ENCODE peak calls at places on chromosomes 7 and 10, in four cellular contexts. L, Q, X and F are unnamed samples.

GRCh38 chr7:36284470-36284869 is 105.2 kb upstream of the ANLN start:
- DNase-seq in Q (no peak), X (no peak), L (no peak), F (no peak)

GRCh38 chr7:86932038-86932512 is 127.4 kb downstream of the ELAPOR2 start:
- DNase-seq in Q (no peak), X (no peak), L (no peak), F (no peak)

GRCh38 chr10:80323298-80323697 is 33.3 kb downstream of the DYDC1 start:
- DNase-seq in Q (no peak), X (no peak), L (no peak), F (no peak)

GRCh38 chr7:128362670-128363069 is 1.2 kb upstream of the PRRT4 start:
- DNase-seq in X (no peak), Q (no peak), L (no peak), F (no peak)

GRCh38 chr10:120402358-120402757 is 54.7 kb upstream of the PLPP4 start:
- DNase-seq in X (no peak), Q (no peak), L (no peak), F (no peak)

GRCh38 chr10:115903845-115904244 is 369.2 kb downstream of the GFRA1 start:
- DNase-seq in L (no peak), X (no peak), Q (no peak), F (no peak)

GRCh38 chr7:135980665-135981180 is 3.6 kb upstream of the MTPN start:
- DNase-seq in X (no peak), L (peak), Q (no peak), F (peak)

GRCh38 chr10:78850611-78851010 is 218.2 kb upstream of the ZMIZ1 start:
- DNase-seq in L (no peak), Q (no peak), X (no peak), F (no peak)

GRCh38 chr7:143979359-143979758 is 20.8 kb upstream of the OR6B1 start:
- DNase-seq in X (no peak), Q (no peak), L (no peak), F (no peak)

GRCh38 chr7:50655490-50655889 is 90.3 kb upstream of the DDC start:
- DNase-seq in Q (no peak), X (no peak), L (no peak), F (no peak)

GRCh38 chr10:35639651-35640311 is 2.3 kb downstream of the FZD8 start:
- DNase-seq in X (no peak), Q (peak), L (no peak), F (no peak)

GRCh38 chr7:156178857-156179256 is 366.6 kb upstream of the SHH start:
- DNase-seq in Q (no peak), L (no peak), X (no peak), F (no peak)

GRCh38 chr7:102908676-102909075 is 4.1 kb upstream of the LRRC17 start:
- DNase-seq in X (no peak), L (no peak), Q (no peak), F (no peak)

GRCh38 chr7:138945169-138945568 is 36.0 kb downstream of the KIAA1549 start:
- DNase-seq in L (no peak), X (no peak), Q (no peak), F (no peak)

GRCh38 chr10:113880236-113880635 is 25.8 kb downstream of the NHLRC2 start:
- DNase-seq in L (no peak), X (no peak), Q (no peak), F (no peak)

GRCh38 chr7:98956937-98957336 is 78.6 kb downstream of the TRRAP start:
- DNase-seq in L (no peak), X (no peak), Q (no peak), F (no peak)

GRCh38 chr10:72567884-72568283 is 58.0 kb downstream of the MICU1 start:
- DNase-seq in L (no peak), Q (peak), X (no peak), F (peak)

GRCh38 chr7:23468721-23469149 is 1.6 kb downstream of the IGF2BP3 start:
- DNase-seq in Q (peak), X (no peak), L (no peak), F (peak)

GRCh38 chr10:70656489-70656888 is 15.8 kb upstream of the ADAMTS14 start:
- DNase-seq in Q (no peak), L (peak), X (no peak), F (peak)

GRCh38 chr7:158374586-158374985 is 213.0 kb downstream of the PTPRN2 start:
- DNase-seq in X (no peak), Q (no peak), L (no peak), F (no peak)

GRCh38 chr10:129808092-129808983 is 155.7 kb downstream of the EBF3 start:
- DNase-seq in X (no peak), L (no peak), Q (no peak), F (no peak)

GRCh38 chr10:131072651-131073468 is 238.7 kb downstream of the TCERG1L start:
- DNase-seq in Q (no peak), X (no peak), L (no peak), F (no peak)

GRCh38 chr7:131840291-131840690 is 283.9 kb upstream of the PODXL start:
- DNase-seq in L (no peak), X (no peak), Q (no peak), F (no peak)

GRCh38 chr7:150317748-150318444 is 5.3 kb upstream of the LRRC61 start:
- DNase-seq in X (no peak), Q (no peak), L (no peak), F (peak)

GRCh38 chr7:114943530-114943929 is 21.6 kb downstream of the MDFIC start:
- DNase-seq in L (no peak), X (no peak), Q (no peak), F (no peak)

GRCh38 chr7:158754746-158755444 is 50.3 kb upstream of the NCAPG2 start:
- DNase-seq in L (no peak), X (no peak), Q (no peak), F (no peak)

GRCh38 chr10:60384708-60385398 is 4.8 kb downstream of the ANK3 start:
- DNase-seq in L (no peak), Q (no peak), X (no peak), F (no peak)

GRCh38 chr7:116172353-116172752 is 38.0 kb upstream of the TES start:
- DNase-seq in X (no peak), L (no peak), Q (no peak), F (no peak)

GRCh38 chr7:31603076-31603475 is 83.9 kb upstream of the PPP1R17 start:
- DNase-seq in X (no peak), L (no peak), Q (no peak), F (no peak)

DNA sequence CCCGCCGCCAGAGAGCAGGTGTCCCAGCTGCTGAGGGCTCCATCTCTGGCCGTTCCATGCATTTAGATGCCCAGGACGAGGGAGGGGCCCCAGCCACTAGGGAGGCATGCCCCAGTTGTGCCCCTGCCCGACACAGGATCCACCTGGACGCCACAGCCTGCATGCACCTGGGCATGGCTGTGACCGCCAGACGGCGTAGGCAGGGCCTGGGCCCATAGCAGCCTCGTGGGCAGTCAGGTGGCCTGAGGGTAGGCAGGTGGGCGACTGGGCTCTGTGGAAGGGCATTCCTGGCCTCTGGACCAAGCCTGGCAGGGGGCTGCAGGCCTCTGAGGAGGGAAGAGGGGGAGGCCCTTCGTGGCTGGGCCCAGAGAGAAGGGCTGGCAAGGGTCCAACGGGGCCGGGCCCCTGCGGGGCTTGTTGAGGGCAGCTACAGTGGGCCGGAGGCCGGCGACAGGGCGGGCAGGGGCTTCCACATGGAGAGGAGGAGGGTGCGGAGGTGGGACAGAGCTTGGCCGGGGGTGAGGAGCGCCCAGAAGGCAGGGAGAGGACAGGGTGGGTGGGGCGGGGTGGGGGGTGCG is 76.0 kb upstream of the NKX6-2 start:
- DNase-seq in Q (no peak), L (no peak), X (no peak), F (no peak)
- TF ChIP-seq NRF1 in Q (no peak), L (no peak), X (no peak), F (no peak)

GRCh38 chr10:14648042-14648765 is 126.5 kb downstream of the FAM107B start:
- DNase-seq in Q (peak), X (no peak), L (peak), F (no peak)
- TF ChIP-seq NRF1 in Q (no peak), X (no peak), L (no peak), F (no peak)

DNA sequence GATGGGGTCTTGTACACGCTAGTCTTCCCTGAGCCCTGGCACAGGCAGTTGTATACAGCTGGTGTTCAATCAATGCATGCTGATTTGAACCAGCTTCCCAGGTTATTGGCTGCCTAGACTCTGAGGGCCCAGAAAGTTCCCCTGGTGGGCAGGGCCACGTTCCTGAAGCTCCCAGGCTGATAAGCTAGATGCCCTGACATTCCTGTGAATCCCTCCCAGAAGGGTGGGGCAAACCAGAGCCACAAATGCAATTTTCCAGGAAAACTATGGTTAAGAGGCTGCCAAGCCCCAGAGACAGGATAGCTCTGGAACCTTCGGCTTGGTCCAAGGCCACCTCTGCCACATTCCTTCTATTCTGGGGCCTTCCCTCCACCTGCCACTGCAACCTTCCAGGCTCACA is 78.2 kb downstream of the FAM53B start:
- DNase-seq in X (no peak), L (no peak), Q (no peak), F (no peak)
- TF ChIP-seq NRF1 in X (no peak), L (no peak), Q (no peak), F (no peak)

GRCh38 chr7:44486693-44487092 is 3.8 kb downstream of the NUDCD3 start:
- DNase-seq in X (no peak), L (no peak), Q (no peak), F (peak)
- TF ChIP-seq NRF1 in X (no peak), L (no peak), Q (no peak), F (no peak)

GRCh38 chr10:18343573-18343972 is 203.3 kb downstream of the CACNB2 start:
- DNase-seq in Q (no peak), L (no peak), X (no peak), F (no peak)

GRCh38 chr10:18345308-18345707 is 205.1 kb downstream of the CACNB2 start:
- DNase-seq in L (no peak), Q (no peak), X (no peak), F (no peak)

GRCh38 chr10:18341063-18341462 is 200.8 kb downstream of the CACNB2 start:
- DNase-seq in X (no peak), L (no peak), Q (no peak), F (no peak)

GRCh38 chr10:18340496-18341051 is 200.3 kb downstream of the CACNB2 start:
- DNase-seq in X (no peak), Q (no peak), L (no peak), F (no peak)
- TF ChIP-seq NRF1 in X (no peak), Q (no peak), L (no peak), F (no peak)

GRCh38 chr7:29422829-29423228 is 140.8 kb upstream of the PRR15 start:
- DNase-seq in Q (no peak), X (no peak), L (no peak), F (no peak)
- TF ChIP-seq NRF1 in Q (no peak), X (no peak), L (no peak), F (no peak)

DNA sequence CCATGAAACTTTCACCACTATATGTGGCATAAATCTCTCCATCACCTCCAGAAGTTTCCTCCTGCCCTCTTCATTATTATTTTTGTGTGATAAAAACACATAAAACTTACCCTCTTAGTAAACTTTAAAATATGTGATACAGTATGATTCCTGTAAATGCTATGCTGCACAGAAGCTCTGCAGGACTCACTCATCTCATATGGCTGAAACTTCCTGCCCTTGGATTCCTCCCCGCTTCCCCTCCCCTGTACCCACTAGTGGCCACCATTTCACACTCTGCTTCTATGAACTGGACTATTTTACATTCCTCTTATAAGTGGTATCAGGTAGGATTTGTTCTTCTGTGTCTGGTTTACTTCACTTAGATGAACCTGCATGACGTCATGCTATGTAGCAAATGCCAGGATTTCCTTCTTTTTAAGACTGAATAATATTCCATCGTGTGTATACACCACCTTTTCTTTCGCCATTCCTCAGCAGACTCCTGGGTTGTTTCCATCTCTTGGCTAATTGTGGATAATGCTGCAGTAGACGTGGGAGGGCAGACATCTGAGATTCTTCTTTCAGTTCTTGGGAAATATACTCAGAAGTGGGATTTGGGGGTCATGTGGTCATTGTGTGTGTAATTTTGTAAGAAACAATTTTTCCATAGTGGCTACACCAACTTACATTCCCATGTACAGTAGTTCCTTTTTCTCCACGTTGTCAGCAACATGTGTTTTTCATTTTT is 335.2 kb downstream of the SDK1 start:
- DNase-seq in Q (no peak), L (no peak), X (no peak), F (no peak)
- TF ChIP-seq NRF1 in Q (no peak), L (no peak), X (no peak), F (no peak)

GRCh38 chr10:125149278-125150047 is 10.9 kb downstream of the CTBP2 start:
- DNase-seq in Q (no peak), L (no peak), X (no peak), F (peak)
- TF ChIP-seq NRF1 in Q (no peak), L (no peak), X (no peak), F (no peak)

GRCh38 chr10:109037978-109038377 is 885.3 kb downstream of the XPNPEP1 start:
- DNase-seq in X (no peak), L (no peak), Q (no peak), F (no peak)

GRCh38 chr10:109040622-109041021 is 882.7 kb downstream of the XPNPEP1 start:
- DNase-seq in Q (no peak), X (no peak), L (no peak), F (no peak)
- TF ChIP-seq NRF1 in Q (no peak), X (no peak), L (no peak), F (no peak)

GRCh38 chr10:48937796-48938195 is 1.8 kb downstream of the LRRC18 start:
- DNase-seq in Q (no peak), L (no peak), X (no peak), F (no peak)

GRCh38 chr10:48938281-48938680 is 1.4 kb downstream of the LRRC18 start:
- DNase-seq in X (no peak), L (no peak), Q (no peak), F (no peak)

GRCh38 chr10:48932831-48933670 is 6.6 kb downstream of the LRRC18 start:
- DNase-seq in L (no peak), X (no peak), Q (no peak), F (no peak)

GRCh38 chr10:48934672-48935071 is 5.0 kb downstream of the LRRC18 start:
- DNase-seq in X (no peak), L (no peak), Q (no peak), F (no peak)

DNA sequence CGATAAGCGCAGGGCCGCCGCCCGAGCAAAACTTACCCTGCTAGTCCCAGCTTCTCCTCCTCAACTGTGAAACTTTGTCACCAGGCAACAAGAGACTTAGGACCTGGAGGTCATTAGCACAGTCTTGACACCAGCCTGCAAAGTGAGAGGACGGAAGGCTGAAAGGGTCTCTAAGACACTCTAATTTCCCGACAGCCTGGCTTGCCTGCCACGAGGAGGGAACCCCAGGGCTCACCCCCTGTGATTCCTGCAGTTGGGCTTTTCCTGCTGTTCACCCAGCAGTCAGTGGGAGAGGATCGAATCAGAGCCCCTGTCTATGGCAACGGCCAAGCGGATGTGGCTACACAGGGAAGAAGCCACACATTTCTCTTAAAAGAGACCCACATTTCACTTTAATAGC is 4.5 kb downstream of the LRRC18 start:
- DNase-seq in L (no peak), X (no peak), Q (no peak), F (no peak)
- TF ChIP-seq NRF1 in L (no peak), X (no peak), Q (no peak), F (no peak)